ENCODE peak calls at places on chromosomes 13 and 19, in seven cellular contexts. X, K, S, I, Z, O and Q are unnamed samples.

GRCh38 chr13:97911311-97912138 is 42.0 kb upstream of the IPO5 start:
- DNase-seq in K (no peak), S (peak), O (no peak), X (peak), Z (no peak), I (peak), Q (no peak)

GRCh38 chr19:9362905-9363304 is at the start of gene ZNF177:
- DNase-seq in X (no peak), S (peak), O (no peak), K (no peak), I (no peak), Z (no peak), Q (no peak)

GRCh38 chr19:3080281-3080680 is 13.9 kb upstream of the GNA11 start:
- DNase-seq in S (no peak), I (no peak), Z (no peak), X (peak), K (no peak), O (no peak), Q (no peak)

GRCh38 chr13:112057736-112058518 is 9.0 kb upstream of the SOX1 start:
- DNase-seq in X (no peak), O (no peak), I (no peak), K (no peak), S (no peak), Z (peak), Q (no peak)

GRCh38 chr13:98986226-98986846 is 8.5 kb upstream of the DOCK9 start:
- DNase-seq in O (no peak), X (no peak), Z (no peak), K (no peak), I (no peak), S (no peak), Q (no peak)

GRCh38 chr13:77378662-77379061 is 51.8 kb upstream of the MYCBP2 start:
- DNase-seq in I (no peak), X (no peak), S (no peak), O (no peak), Z (no peak), K (no peak), Q (no peak)

GRCh38 chr19:45472557-45473365 is 5.0 kb downstream of the FOSB start:
- DNase-seq in O (no peak), K (no peak), Z (no peak), S (no peak), X (no peak), I (no peak), Q (no peak)

GRCh38 chr13:111422352-111422751 is 101.9 kb downstream of the TEX29 start:
- DNase-seq in I (no peak), S (no peak), Z (peak), X (no peak), K (no peak), O (no peak), Q (no peak)

GRCh38 chr13:99132295-99132835 is 68.3 kb upstream of the UBAC2 start:
- DNase-seq in O (no peak), Z (no peak), K (no peak), X (no peak), S (no peak), I (no peak), Q (no peak)

GRCh38 chr13:50401721-50402510 is 386.7 kb downstream of the KCNRG start:
- DNase-seq in X (no peak), I (no peak), O (no peak), Z (no peak), S (no peak), K (no peak), Q (no peak)

GRCh38 chr13:30745917-30746686 is 10.8 kb downstream of the ALOX5AP start:
- DNase-seq in O (no peak), X (no peak), I (no peak), K (no peak), Z (no peak), S (no peak), Q (no peak)

GRCh38 chr19:2270157-2270571 is 11.8 kb downstream of the PEAK3 start:
- DNase-seq in I (peak), X (no peak), Z (no peak), O (peak), S (no peak), K (no peak), Q (peak)

GRCh38 chr13:110421696-110422395 is 114.8 kb downstream of the COL4A2 start:
- DNase-seq in O (no peak), I (no peak), S (no peak), Z (no peak), X (no peak), K (no peak), Q (no peak)